ENCODE peak calls at places on chromosomes 11 and 22, in five cellular contexts. F, H, R, W and P are unnamed samples.

GRCh38 chr11:48091426-48092102 is 111.2 kb downstream of the PTPRJ start:
- DNase-seq in R (no peak), F (no peak), W (no peak), H (no peak), P (no peak)

GRCh38 chr11:121486054-121486453 is 33.3 kb upstream of the SORL1-AS1 start:
- DNase-seq in W (no peak), R (no peak), H (no peak), F (no peak), P (no peak)

GRCh38 chr11:17075506-17075905 is 2.0 kb downstream of the RPS13 start:
- DNase-seq in W (no peak), H (no peak), R (no peak), F (no peak), P (no peak)

GRCh38 chr11:15594607-15595006 is 479.9 kb downstream of the INSC start:
- DNase-seq in H (no peak), W (no peak), R (peak), F (no peak), P (no peak)

GRCh38 chr22:45572444-45572843 is 69.8 kb downstream of the FBLN1 start:
- DNase-seq in F (no peak), W (no peak), H (no peak), R (no peak), P (no peak)

GRCh38 chr11:66543263-66544107 is 2.4 kb downstream of the ZDHHC24 start:
- DNase-seq in H (peak), F (no peak), R (peak), W (no peak), P (peak)

GRCh38 chr11:25941353-25941752 is 390.6 kb upstream of the ANO3 start:
- DNase-seq in F (no peak), R (no peak), H (no peak), W (no peak), P (no peak)

GRCh38 chr11:72702096-72702495 is 27.9 kb upstream of the PDE2A start:
- DNase-seq in W (no peak), H (no peak), R (peak), F (no peak), P (no peak)

GRCh38 chr22:24326266-24326665 is 55.6 kb downstream of the SPECC1L start:
- DNase-seq in W (no peak), R (no peak), F (no peak), H (no peak), P (no peak)

GRCh38 chr11:66287256-66288137 is 1.4 kb downstream of the YIF1A start:
- DNase-seq in W (no peak), F (no peak), R (no peak), H (no peak), P (no peak)

GRCh38 chr22:50008151-50009040 is 4.2 kb downstream of the IL17REL start:
- DNase-seq in W (no peak), R (peak), H (no peak), F (no peak), P (no peak)

GRCh38 chr11:1513326-1514296 is 27.0 kb upstream of the MOB2 start:
- DNase-seq in H (no peak), F (peak), W (no peak), R (no peak), P (no peak)

GRCh38 chr11:89436071-89436470 is 55.1 kb downstream of the NOX4 start:
- DNase-seq in H (no peak), W (no peak), F (no peak), R (no peak), P (no peak)

GRCh38 chr11:23789938-23790371 is 706.9 kb upstream of the LUZP2 start:
- DNase-seq in H (no peak), F (no peak), W (no peak), R (no peak), P (no peak)

DNA sequence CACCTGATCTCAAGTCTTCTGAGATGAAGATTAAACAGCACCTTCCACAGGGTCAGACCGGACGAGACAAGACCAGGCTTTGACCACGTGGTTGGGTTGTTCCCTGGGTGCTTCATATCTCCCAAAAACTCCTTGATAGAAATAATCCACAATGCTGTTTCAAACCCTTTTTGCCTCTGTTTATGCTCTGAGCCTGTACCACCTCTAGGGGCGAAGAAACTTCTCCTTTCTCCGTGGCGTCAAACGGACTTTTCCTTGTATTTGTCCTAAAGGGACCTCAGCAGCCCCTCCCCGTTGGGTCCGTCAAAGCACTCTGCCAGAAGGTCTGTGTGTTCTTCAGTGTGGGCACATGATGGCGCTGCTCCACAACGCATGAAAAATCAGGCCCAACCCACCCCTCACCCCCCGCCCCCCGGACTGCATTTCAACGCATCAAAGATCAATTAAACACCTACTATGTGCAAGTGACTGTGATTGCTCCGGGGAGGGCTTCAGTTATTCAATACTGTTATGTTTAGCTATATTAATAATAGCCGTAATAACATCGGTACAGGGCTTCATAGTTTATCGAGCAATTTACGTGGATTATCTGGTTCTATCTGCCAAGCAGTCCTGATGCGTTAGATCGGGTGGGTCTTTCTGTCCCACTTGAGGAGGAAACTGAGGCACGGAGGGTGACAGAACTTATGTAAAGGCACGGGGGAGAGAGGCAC is 17.3 kb upstream of the EIF3D start:
- DNase-seq in H (no peak), W (no peak), F (no peak), R (no peak), P (peak)
- TF ChIP-seq CTCF in H (no peak), W (no peak), F (peak), R (peak), P (peak)

GRCh38 chr11:81220166-81220895 is 1513.3 kb downstream of the FAM181B start:
- DNase-seq in R (no peak), W (no peak), F (no peak), H (no peak), P (no peak)

GRCh38 chr11:81219661-81220060 is 1514.0 kb downstream of the FAM181B start:
- DNase-seq in H (no peak), R (no peak), W (no peak), F (no peak), P (no peak)

GRCh38 chr11:81218440-81218839 is 1515.2 kb downstream of the FAM181B start:
- DNase-seq in H (no peak), W (no peak), F (no peak), R (no peak), P (no peak)

GRCh38 chr11:81224396-81224795 is 1509.3 kb downstream of the FAM181B start:
- DNase-seq in R (no peak), H (no peak), W (no peak), F (no peak), P (no peak)

GRCh38 chr11:81222491-81222890 is 1511.2 kb downstream of the FAM181B start:
- DNase-seq in H (no peak), F (no peak), W (no peak), R (no peak), P (no peak)
- TF ChIP-seq CTCF in H (no peak), F (no peak), W (no peak), R (no peak), P (no peak)

GRCh38 chr11:74170694-74171629 is at the start of the genes C2CD3 and PPME1:
- DNase-seq in R (peak), H (peak), F (peak), W (peak), P (peak)
- TF ChIP-seq CTCF in R (peak), H (peak), F (peak), W (no peak), P (peak)

DNA sequence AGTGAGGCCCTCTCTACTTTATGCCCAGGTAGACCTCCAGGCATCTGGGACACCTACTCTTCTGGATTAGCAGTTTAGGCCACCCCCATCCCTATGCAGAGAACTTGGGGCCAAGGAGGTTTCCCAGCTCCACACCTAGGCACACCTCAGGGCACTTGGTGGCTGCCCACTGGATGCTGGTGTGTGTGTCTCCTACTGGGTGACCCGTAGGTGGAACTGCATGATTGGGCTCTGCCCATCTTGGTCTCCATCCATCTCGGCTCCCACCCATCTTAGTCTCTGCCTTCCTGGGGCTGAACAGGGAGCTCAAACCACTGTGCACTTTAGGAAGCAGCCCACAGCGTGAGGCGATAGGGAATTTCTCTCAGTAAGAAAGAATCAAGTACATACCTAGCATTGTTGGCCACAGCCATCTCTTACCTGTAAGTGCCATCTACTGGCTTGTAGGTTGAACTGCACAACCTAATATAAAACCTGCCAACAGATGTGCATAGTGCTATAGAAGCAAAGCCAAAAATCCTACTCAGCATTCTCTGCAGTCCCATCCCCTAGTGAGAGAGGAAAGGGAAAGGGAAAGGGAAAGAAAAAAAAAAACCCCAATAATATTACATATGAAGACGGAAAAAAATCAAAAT is 61.6 kb upstream of the PTPN5 start:
- DNase-seq in W (no peak), F (no peak), H (no peak), R (no peak), P (peak)
- TF ChIP-seq CTCF in W (peak), F (peak), H (no peak), R (peak), P (peak)

DNA sequence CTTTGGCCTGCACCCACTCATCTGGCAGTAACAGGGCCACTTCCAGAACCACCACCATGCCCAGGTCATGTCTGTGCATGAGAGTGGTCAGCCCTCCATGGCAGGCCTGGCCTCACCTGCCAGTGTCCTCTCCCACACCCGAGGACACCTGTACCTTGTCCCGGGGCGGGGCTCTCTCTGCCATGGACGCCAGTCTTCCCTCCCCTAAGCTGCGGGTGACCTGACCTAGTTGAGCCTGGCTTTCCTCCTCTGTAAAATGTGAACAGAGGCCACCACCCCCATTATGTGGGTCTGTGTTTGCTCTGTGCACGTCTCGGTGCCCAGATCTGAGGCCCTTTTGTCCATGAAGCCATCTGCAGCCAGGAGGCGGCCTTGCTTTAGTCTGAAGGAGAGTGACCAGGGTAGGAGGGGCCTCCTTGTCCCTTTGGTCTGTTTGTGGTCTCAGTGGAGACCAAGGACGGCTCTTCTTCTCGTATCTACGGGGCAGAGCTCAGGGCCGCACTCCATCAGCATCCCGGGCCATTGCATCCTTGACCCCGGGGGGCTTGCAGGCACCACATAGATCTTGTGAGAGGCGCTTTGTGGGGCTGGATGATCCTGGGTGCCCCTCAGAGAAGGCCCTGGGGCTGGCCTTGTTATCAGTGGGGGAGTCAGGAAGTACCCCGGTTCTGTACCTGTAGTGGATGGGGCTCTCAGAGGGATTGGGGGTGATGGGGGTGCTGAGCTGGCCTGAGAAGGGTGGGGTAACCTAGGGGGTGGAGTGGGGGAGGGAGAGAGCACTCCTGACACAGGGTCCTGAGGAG is 121.6 kb downstream of the KCNQ1 start:
- DNase-seq in H (no peak), R (no peak), F (peak), W (no peak), P (no peak)
- TF ChIP-seq CTCF in H (no peak), R (no peak), F (no peak), W (no peak), P (no peak)

GRCh38 chr11:112113539-112114457 is 27.1 kb downstream of the SDHD start:
- DNase-seq in W (no peak), R (no peak), F (no peak), H (no peak), P (no peak)
- TF ChIP-seq CTCF in W (peak), R (peak), F (peak), H (peak), P (peak)

DNA sequence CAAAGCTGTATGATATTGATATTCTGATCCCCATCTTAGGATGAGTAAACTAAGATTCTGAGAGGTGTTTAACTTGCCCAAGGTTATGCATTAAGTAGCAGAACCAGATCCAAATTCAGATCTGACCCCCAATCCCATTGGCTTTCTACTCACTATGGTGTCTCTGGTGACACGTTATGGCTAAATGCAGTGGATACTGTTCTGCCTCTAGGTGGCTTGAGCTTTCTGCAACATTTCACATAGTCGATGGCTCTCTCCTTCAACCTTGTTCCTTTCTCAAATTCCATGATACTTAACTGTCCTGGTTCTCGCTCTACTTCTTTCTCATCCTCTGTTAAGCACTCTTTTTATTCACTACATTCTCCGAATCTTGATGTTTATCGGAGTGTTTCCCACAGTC is 9.4 kb downstream of the C11orf97 start:
- DNase-seq in W (no peak), R (no peak), F (no peak), H (no peak), P (no peak)
- TF ChIP-seq CTCF in W (no peak), R (peak), F (peak), H (no peak), P (peak)